ENCODE peak calls at places on chromosomes 16 and 17, in ten cellular contexts. R, Q, X, L, I, W, F, E, B and A are unnamed samples.

GRCh38 chr16:84220851-84221250 is 19.0 kb downstream of the KCNG4 start:
- DNase-seq in R (no peak), Q (no peak), X (no peak), L (no peak), I (no peak), W (no peak), F (no peak), E (no peak), B (no peak), A (no peak)

GRCh38 chr16:58024673-58025350 is 742 bp upstream of the MMP15 start:
- DNase-seq in R (peak; percentile 51), Q (no peak), X (peak; percentile 36), L (no peak), I (no peak), W (no peak), F (no peak), E (no peak), B (peak; percentile 43), A (peak; percentile 24)

GRCh38 chr17:29591737-29592624 is 951 bp upstream of the ANKRD13B start:
- DNase-seq in R (peak; percentile 92), Q (peak; percentile 83), X (peak; percentile 94), L (peak; percentile 74), I (peak; percentile 89), W (no peak), F (peak; percentile 93), E (no peak), B (peak; percentile 100), A (peak; percentile 75)

GRCh38 chr17:74392848-74393247 is 25.5 kb downstream of the GPR142 start:
- DNase-seq in R (no peak), Q (peak; percentile 56), X (no peak), L (no peak), I (no peak), W (no peak), F (peak; percentile 46), E (no peak), B (no peak), A (peak; percentile 11)

GRCh38 chr17:7119314-7119713 is 4.7 kb upstream of the ASGR2 start:
- DNase-seq in R (no peak), Q (no peak), X (no peak), L (no peak), I (no peak), W (no peak), F (no peak), E (no peak), B (no peak), A (no peak)

GRCh38 chr17:66915204-66915611 is 49.3 kb upstream of the CACNG4 start:
- DNase-seq in R (peak; percentile 55), Q (no peak), X (no peak), L (no peak), I (no peak), W (no peak), F (no peak), E (no peak), B (no peak), A (peak; percentile 21)

GRCh38 chr17:57810740-57811632 is 38.9 kb downstream of the MRPS23 start:
- DNase-seq in R (no peak), Q (peak; percentile 24), X (no peak), L (no peak), I (peak; percentile 57), W (no peak), F (peak; percentile 82), E (no peak), B (no peak), A (no peak)

GRCh38 chr17:79969906-79970305 is 65.8 kb downstream of the TBC1D16 start:
- DNase-seq in R (no peak), Q (no peak), X (no peak), L (no peak), I (no peak), W (no peak), F (no peak), E (no peak), B (no peak), A (no peak)

GRCh38 chr17:413706-414440 is 61.3 kb upstream of the RPH3AL start:
- DNase-seq in R (no peak), Q (no peak), X (no peak), L (peak; percentile 10), I (no peak), W (no peak), F (no peak), E (no peak), B (no peak), A (no peak)

GRCh38 chr17:2011421-2012371 is 13.4 kb downstream of the RTN4RL1 start:
- DNase-seq in R (no peak), Q (no peak), X (no peak), L (no peak), I (no peak), W (no peak), F (no peak), E (no peak), B (no peak), A (no peak)

GRCh38 chr17:82703935-82704865 is 5.7 kb upstream of the RAB40B start:
- DNase-seq in R (no peak), Q (no peak), X (no peak), L (no peak), I (no peak), W (no peak), F (no peak), E (no peak), B (no peak), A (no peak)

GRCh38 chr16:83882118-83882879 is 16.6 kb upstream of the MLYCD start:
- DNase-seq in R (no peak), Q (no peak), X (no peak), L (no peak), I (no peak), W (no peak), F (no peak), E (no peak), B (no peak), A (no peak)

GRCh38 chr16:2331199-2331931 is 9.2 kb downstream of the ABCA3 start:
- DNase-seq in R (no peak), Q (no peak), X (no peak), L (no peak), I (no peak), W (no peak), F (no peak), E (no peak), B (no peak), A (no peak)

GRCh38 chr16:77674888-77675287 is 47.4 kb upstream of the NUDT7 start:
- DNase-seq in R (no peak), Q (no peak), X (no peak), L (no peak), I (no peak), W (peak; percentile 34), F (no peak), E (peak; percentile 56), B (no peak), A (no peak)

GRCh38 chr17:17645961-17646360 is 35.3 kb upstream of the RAI1 start:
- DNase-seq in R (no peak), Q (no peak), X (no peak), L (no peak), I (no peak), W (no peak), F (no peak), E (no peak), B (no peak), A (no peak)

GRCh38 chr17:62703776-62704380 is 76.4 kb downstream of the MRC2 start:
- DNase-seq in R (no peak), Q (peak; percentile 59), X (peak; percentile 89), L (peak; percentile 62), I (peak; percentile 59), W (no peak), F (peak; percentile 68), E (no peak), B (peak; percentile 92), A (peak; percentile 69)

GRCh38 chr16:380837-381787 is 666 bp downstream of the PGAP6 start:
- DNase-seq in R (no peak), Q (peak; percentile 46), X (peak; percentile 65), L (peak; percentile 31), I (no peak), W (no peak), F (no peak), E (no peak), B (peak; percentile 49), A (peak; percentile 43)

GRCh38 chr16:68234188-68235104 is 1.5 kb downstream of the ESRP2 start:
- DNase-seq in R (peak; percentile 41), Q (peak; percentile 38), X (no peak), L (no peak), I (no peak), W (no peak), F (no peak), E (no peak), B (no peak), A (no peak)

GRCh38 chr17:78434455-78435329 is 56.2 kb downstream of the PGS1 start:
- DNase-seq in R (no peak), Q (no peak), X (no peak), L (no peak), I (no peak), W (no peak), F (no peak), E (no peak), B (no peak), A (no peak)

GRCh38 chr16:56637814-56638750 is at the start of gene MT1A:
- DNase-seq in R (no peak), Q (no peak), X (no peak), L (no peak), I (peak; percentile 48), W (no peak), F (no peak), E (no peak), B (no peak), A (no peak)

GRCh38 chr17:7217113-7217987 is 2.3 kb downstream of the DLG4 start:
- DNase-seq in R (peak; percentile 60), Q (peak; percentile 55), X (peak; percentile 46), L (no peak), I (peak; percentile 20), W (no peak), F (peak; percentile 53), E (no peak), B (peak; percentile 67), A (no peak)

GRCh38 chr17:81552244-81553017 is at the start of gene FAAP100:
- DNase-seq in R (peak; percentile 88), Q (peak; percentile 87), X (peak; percentile 98), L (peak; percentile 76), I (peak; percentile 60), W (peak; percentile 33), F (peak; percentile 92), E (no peak), B (peak; percentile 86), A (peak; percentile 90)

GRCh38 chr16:14063618-14064581 is 7.2 kb upstream of the MRTFB start:
- DNase-seq in R (no peak), Q (no peak), X (no peak), L (no peak), I (no peak), W (no peak), F (no peak), E (no peak), B (no peak), A (no peak)

GRCh38 chr17:43823350-43824084 is 9.4 kb downstream of the MPP3 start:
- DNase-seq in R (no peak), Q (no peak), X (no peak), L (no peak), I (no peak), W (no peak), F (no peak), E (no peak), B (no peak), A (no peak)

GRCh38 chr16:68760671-68761275 is 23.7 kb downstream of the CDH1 start:
- DNase-seq in R (no peak), Q (no peak), X (peak; percentile 66), L (no peak), I (peak; percentile 67), W (peak; percentile 30), F (no peak), E (no peak), B (no peak), A (peak; percentile 97)

GRCh38 chr17:83097831-83098230 is 18.4 kb downstream of the METRNL start:
- DNase-seq in R (no peak), Q (no peak), X (no peak), L (no peak), I (no peak), W (no peak), F (no peak), E (no peak), B (no peak), A (no peak)

GRCh38 chr17:29178750-29179231 is 1.4 kb downstream of the MYO18A start:
- DNase-seq in R (no peak), Q (peak; percentile 18), X (peak; percentile 43), L (no peak), I (peak; percentile 45), W (no peak), F (no peak), E (no peak), B (no peak), A (no peak)

GRCh38 chr17:2786176-2786881 is 9.9 kb upstream of the RAP1GAP2 start:
- DNase-seq in R (peak; percentile 86), Q (peak; percentile 92), X (peak; percentile 90), L (peak; percentile 89), I (peak; percentile 60), W (peak; percentile 26), F (peak; percentile 93), E (peak; percentile 29), B (peak; percentile 99), A (peak; percentile 87)